ENCODE peak calls at places on chromosome 10, in nine cellular contexts. R is mesothelial cell of epicardium, I is B cell, A is hepatocyte, Y is WERI-Rb-1, T is kidney, G is choroid plexus epithelial cell, B is HepG2, M is GM13977. V is an unnamed sample.

GRCh38 chr10:124639206-124639605 is 105.0 kb downstream of the FAM53B start:
- DNase-seq in R (no peak), B (no peak), T (peak), G (no peak), A (no peak), Y (no peak), M (no peak), I (no peak), V (no peak)

GRCh38 chr10:79493806-79494205 is 18.5 kb upstream of the EIF5AL1 start:
- DNase-seq in A (peak), Y (no peak), R (no peak), G (no peak), B (no peak), I (no peak), T (no peak), M (no peak), V (no peak)

GRCh38 chr10:113493195-113493594 is 59.7 kb upstream of the HABP2 start:
- DNase-seq in R (no peak), G (peak), A (no peak), T (no peak), M (no peak), I (no peak), B (no peak), Y (no peak), V (no peak)

GRCh38 chr10:20888620-20889337 is 8.3 kb downstream of the NEBL start:
- DNase-seq in R (no peak), T (no peak), I (no peak), G (peak), M (no peak), A (no peak), Y (no peak), B (no peak), V (no peak)

GRCh38 chr10:7192831-7193348 is 217.9 kb downstream of the SFMBT2 start:
- DNase-seq in A (no peak), G (no peak), R (no peak), Y (no peak), M (no peak), B (no peak), T (no peak), I (peak), V (no peak)

GRCh38 chr10:32377458-32378370 is 30.8 kb upstream of the EPC1 start:
- DNase-seq in G (peak), Y (no peak), M (no peak), I (no peak), B (peak), A (peak), T (no peak), R (no peak), V (no peak)

GRCh38 chr10:98262571-98262970 is 5.4 kb downstream of the LOXL4 start:
- DNase-seq in G (peak), A (no peak), I (peak), Y (peak), R (no peak), T (peak), B (no peak), M (no peak), V (no peak)

GRCh38 chr10:86583983-86584382 is 62.4 kb upstream of the WAPL start:
- DNase-seq in G (no peak), A (no peak), T (no peak), I (no peak), B (peak), Y (peak), M (no peak), R (no peak), V (no peak)

GRCh38 chr10:101562231-101562630 is 25.8 kb downstream of the POLL start:
- DNase-seq in Y (peak), A (no peak), G (no peak), M (no peak), T (peak), B (no peak), R (no peak), I (no peak), V (no peak)

GRCh38 chr10:122113161-122113944 is 124.4 kb downstream of the TACC2 start:
- DNase-seq in T (peak), G (peak), Y (peak), I (no peak), A (peak), B (peak), M (peak), R (peak), V (no peak)

GRCh38 chr10:112585052-112585451 is 138.0 kb downstream of the VTI1A start:
- DNase-seq in I (no peak), Y (no peak), A (no peak), T (no peak), R (no peak), M (no peak), G (peak), B (no peak), V (no peak)

GRCh38 chr10:109247819-109248218 is 675.5 kb downstream of the XPNPEP1 start:
- DNase-seq in M (no peak), B (no peak), A (peak), G (no peak), R (no peak), I (no peak), T (no peak), Y (no peak), V (no peak)

GRCh38 chr10:26837139-26837538 is 23.6 kb downstream of the ABI1 start:
- DNase-seq in A (no peak), Y (no peak), M (no peak), B (no peak), R (no peak), T (no peak), I (peak), G (no peak), V (no peak)

GRCh38 chr10:48608279-48608681 is 3.4 kb upstream of the ARHGAP22 start:
- DNase-seq in Y (peak), M (peak), T (no peak), R (no peak), I (peak), B (peak), A (peak), G (peak), V (no peak)

GRCh38 chr10:97873569-97873968 is 23.9 kb downstream of the GOLGA7B start:
- DNase-seq in B (no peak), I (no peak), A (no peak), Y (no peak), T (no peak), M (no peak), R (no peak), G (no peak), V (no peak)

GRCh38 chr10:78263521-78263988 is 229.9 kb downstream of the RPS24 start:
- DNase-seq in M (no peak), A (no peak), B (no peak), T (no peak), G (no peak), R (no peak), Y (no peak), I (no peak), V (no peak)

GRCh38 chr10:110394898-110395297 is 90.2 kb upstream of the SMNDC1 start:
- DNase-seq in A (no peak), I (no peak), Y (no peak), B (no peak), M (no peak), R (no peak), G (no peak), T (peak), V (no peak)

GRCh38 chr10:126387931-126388911 is at the start of gene ADAM12:
- DNase-seq in A (peak), B (no peak), G (peak), R (peak), T (peak), Y (no peak), I (no peak), M (peak), V (no peak)

GRCh38 chr10:97127507-97127906 is 58.3 kb downstream of the SLIT1 start:
- DNase-seq in G (no peak), M (no peak), B (no peak), R (no peak), Y (no peak), T (peak), I (no peak), A (no peak), V (no peak)

GRCh38 chr10:22389856-22390589 is 44.7 kb downstream of the SPAG6 start:
- DNase-seq in T (no peak), M (no peak), A (no peak), R (no peak), Y (no peak), I (no peak), B (no peak), G (no peak), V (no peak)

GRCh38 chr10:88149906-88150305 is 286.5 kb downstream of the PTEN start:
- DNase-seq in A (no peak), I (no peak), B (no peak), T (no peak), G (no peak), Y (no peak), M (no peak), R (no peak), V (no peak)

GRCh38 chr10:33143160-33143728 is 185.2 kb upstream of the ITGB1 start:
- DNase-seq in T (no peak), Y (no peak), B (peak), I (no peak), G (peak), M (no peak), A (no peak), R (no peak), V (no peak)

GRCh38 chr10:692682-693351 is 3.3 kb upstream of the DIP2C start:
- DNase-seq in A (no peak), R (no peak), T (no peak), I (no peak), M (no peak), G (no peak), Y (no peak), B (no peak), V (peak)

DNA sequence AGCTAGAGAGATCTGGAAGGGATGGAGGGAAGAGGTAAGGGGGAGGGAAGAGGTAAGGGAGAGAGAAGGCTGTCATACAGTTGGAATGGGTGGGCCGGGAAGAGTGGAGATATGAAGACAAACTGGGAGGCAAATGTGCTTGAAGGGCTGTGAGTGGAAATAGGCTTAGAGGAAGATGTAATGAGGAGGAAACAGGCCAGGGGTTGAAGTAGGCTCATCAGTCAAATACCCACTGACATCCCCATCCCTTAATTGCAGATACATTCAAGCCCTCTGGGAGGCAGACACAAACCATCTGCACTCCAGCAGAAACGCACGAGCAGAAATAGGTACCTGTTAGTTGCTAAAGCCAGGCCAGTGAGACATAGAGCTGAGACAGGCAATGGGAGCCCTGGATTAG is 2.1 kb downstream of the SYNPO2L start:
- DNase-seq in A (no peak), G (peak), B (peak), I (no peak), M (no peak), T (no peak), Y (peak), R (no peak), V (no peak)
- TF ChIP-seq CTCF in A (peak), G (peak), B (peak), I (no peak), M (peak), T (no peak), Y (peak), R (no peak), V (peak)

GRCh38 chr10:23693398-23693797 is 254.5 kb downstream of the OTUD1 start:
- DNase-seq in I (no peak), M (no peak), T (peak), A (no peak), B (no peak), G (no peak), Y (no peak), R (peak), V (no peak)
- TF ChIP-seq CTCF in I (no peak), M (no peak), T (no peak), A (no peak), B (no peak), G (no peak), Y (no peak), R (peak), V (no peak)

GRCh38 chr10:95286707-95287106 is 4.1 kb downstream of the PDLIM1 start:
- DNase-seq in G (no peak), Y (no peak), B (no peak), A (no peak), I (no peak), T (no peak), M (no peak), R (no peak), V (no peak)

GRCh38 chr10:95289003-95289920 is 1.5 kb downstream of the PDLIM1 start:
- DNase-seq in M (no peak), Y (peak), B (no peak), T (no peak), R (no peak), I (no peak), A (peak), G (peak), V (no peak)

GRCh38 chr10:95289921-95290421 is 832 bp downstream of the PDLIM1 start:
- DNase-seq in T (no peak), G (no peak), B (no peak), Y (no peak), M (no peak), A (no peak), R (no peak), I (no peak), V (no peak)

GRCh38 chr10:95287281-95287680 is 3.5 kb downstream of the PDLIM1 start:
- DNase-seq in Y (no peak), A (no peak), B (no peak), R (no peak), T (no peak), M (no peak), G (no peak), I (no peak), V (no peak)

DNA sequence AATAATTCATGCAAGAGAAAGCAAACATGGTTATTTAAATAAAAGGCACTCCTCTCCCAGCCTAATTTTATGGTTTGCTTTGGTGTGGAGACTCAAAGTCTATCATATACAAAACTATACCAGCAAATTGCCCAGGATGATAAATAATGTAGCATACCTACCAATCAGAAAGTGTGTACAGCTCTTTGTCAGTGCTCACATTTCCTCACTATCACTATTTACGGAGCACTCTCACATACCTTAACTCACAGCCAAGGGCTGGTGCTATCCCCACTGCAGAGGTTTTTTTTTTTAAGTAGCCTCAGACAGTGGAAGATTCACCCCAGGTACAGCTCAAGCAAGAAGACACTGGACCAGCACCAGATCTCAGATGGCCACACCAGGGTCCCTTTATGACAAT is 2.5 kb downstream of the PDLIM1 start:
- DNase-seq in R (no peak), M (no peak), T (no peak), I (no peak), B (no peak), A (no peak), G (no peak), Y (no peak), V (no peak)
- TF ChIP-seq CTCF in R (no peak), M (no peak), T (no peak), I (no peak), B (no peak), A (no peak), G (no peak), Y (no peak), V (no peak)

GRCh38 chr10:119253433-119254174 is 46.2 kb downstream of the GRK5 start:
- DNase-seq in G (peak), I (no peak), B (peak), M (no peak), Y (peak), T (peak), A (peak), R (peak), V (peak)
- TF ChIP-seq CTCF in G (peak), I (no peak), B (peak), M (no peak), Y (peak), T (no peak), A (peak), R (no peak), V (peak)

GRCh38 chr10:73233883-73234282 is 13.2 kb downstream of the DNAJC9 start:
- DNase-seq in I (no peak), M (no peak), A (no peak), G (no peak), R (no peak), T (no peak), Y (no peak), B (no peak), V (no peak)

GRCh38 chr10:73228247-73228646 is 18.8 kb downstream of the DNAJC9 start:
- DNase-seq in M (no peak), B (no peak), Y (no peak), A (no peak), I (no peak), T (no peak), R (no peak), G (peak), V (no peak)

GRCh38 chr10:73229567-73229966 is 17.5 kb downstream of the DNAJC9 start:
- DNase-seq in I (no peak), A (no peak), B (no peak), Y (no peak), G (no peak), R (no peak), T (no peak), M (no peak), V (no peak)

GRCh38 chr10:73234695-73235094 is 12.4 kb downstream of the DNAJC9 start:
- DNase-seq in M (no peak), T (no peak), A (no peak), I (no peak), G (no peak), B (no peak), R (no peak), Y (no peak), V (no peak)

GRCh38 chr10:73232887-73233286 is 14.2 kb downstream of the DNAJC9 start:
- DNase-seq in G (peak), I (no peak), T (no peak), R (no peak), B (no peak), Y (peak), A (no peak), M (no peak), V (no peak)
- TF ChIP-seq CTCF in G (peak), I (no peak), T (no peak), R (no peak), B (peak), Y (peak), A (no peak), M (no peak), V (peak)